ENCODE peak calls at places on chromosome 20, in nine cellular contexts. Q is stimulated activated CD8-positive, alpha-beta memory T cell treated with anti-CD3 and anti-CD28 coated beads, Interleukin-15, amount 100 ng/mL, for 48 hours; D is globus pallidus; O is activated CD8-positive, alpha-beta T cell treated with anti-CD3 and anti-CD28 coated beads, Interleukin-2, amount 10 ng/mL, durations not matched to agents 7 days and 5 days; V is GM13976; M is lower lobe of right lung; T is non-pigmented ciliary epithelial cell; J is sigmoid colon; W is activated CD4-positive, alpha-beta T cell treated with anti-CD3 and anti-CD28 coated beads, Interleukin-2, amount 50 U/mL, for 48 hours. G is an unnamed sample.

GRCh38 chr20:38633577-38634093 is 32.0 kb downstream of the ARHGAP40 start:
- DNase-seq in W (peak), O (peak), D (peak), M (peak), V (peak), T (no peak), J (no peak), Q (peak), G (peak)

GRCh38 chr20:39885975-39886649 is 802.9 kb downstream of the MAFB start:
- DNase-seq in T (peak), W (peak), D (peak), J (peak), Q (no peak), O (peak), M (peak), V (peak), G (peak)

GRCh38 chr20:10369723-10370090 is 64.3 kb downstream of the MKKS start:
- DNase-seq in D (no peak), J (no peak), T (no peak), M (no peak), V (no peak), Q (no peak), O (no peak), W (no peak), G (no peak)

GRCh38 chr20:25041813-25042530 is 16.0 kb downstream of the ACSS1 start:
- DNase-seq in W (no peak), D (no peak), J (no peak), M (peak), T (no peak), O (no peak), Q (no peak), V (no peak), G (no peak)

GRCh38 chr20:11246251-11246775 is 572.5 kb upstream of the JAG1 start:
- DNase-seq in T (no peak), O (no peak), M (no peak), Q (no peak), W (no peak), J (no peak), V (no peak), D (no peak), G (peak)

GRCh38 chr20:17849901-17850673 is 118.5 kb downstream of the SNX5 start:
- DNase-seq in O (no peak), M (peak), T (peak), Q (no peak), V (no peak), W (no peak), D (no peak), J (peak), G (no peak)

GRCh38 chr20:56483970-56484369 is 15.5 kb downstream of the RTF2 start:
- DNase-seq in D (peak), V (no peak), J (no peak), W (no peak), O (no peak), M (no peak), Q (no peak), T (no peak), G (no peak)

GRCh38 chr20:57650266-57650665 is 30.0 kb upstream of the ZBP1 start:
- DNase-seq in Q (no peak), D (no peak), O (no peak), V (no peak), T (no peak), W (no peak), M (peak), J (no peak), G (no peak)

GRCh38 chr20:32215147-32215546 is 7.5 kb downstream of the POFUT1 start:
- DNase-seq in D (no peak), W (no peak), J (no peak), Q (no peak), T (no peak), M (no peak), O (no peak), V (no peak), G (no peak)

GRCh38 chr20:45823949-45824835 is 2.9 kb downstream of the TNNC2 start:
- DNase-seq in V (peak), D (no peak), J (peak), O (peak), Q (peak), W (peak), T (no peak), M (peak), G (no peak)

GRCh38 chr20:59031326-59032022 is 661 bp downstream of the ATP5F1E start:
- DNase-seq in D (no peak), T (no peak), Q (no peak), O (peak), M (no peak), W (peak), V (no peak), J (no peak), G (peak)

GRCh38 chr20:49572857-49573256 is 4.9 kb upstream of the PTGIS start:
- DNase-seq in T (no peak), M (no peak), D (no peak), Q (no peak), V (no peak), O (no peak), W (no peak), J (peak), G (peak)

GRCh38 chr20:6663751-6664388 is 103.6 kb upstream of the BMP2 start:
- DNase-seq in D (no peak), V (no peak), Q (no peak), T (no peak), M (no peak), J (no peak), W (no peak), O (no peak), G (no peak)

GRCh38 chr20:42530855-42531674 is 658.6 kb downstream of the PTPRT start:
- DNase-seq in W (peak), V (peak), D (peak), O (no peak), J (no peak), M (no peak), Q (no peak), T (no peak), G (peak)

GRCh38 chr20:50820515-50821256 is 25.8 kb downstream of the BCAS4 start:
- DNase-seq in Q (no peak), D (no peak), W (no peak), M (no peak), O (no peak), V (no peak), J (no peak), T (no peak), G (no peak)

GRCh38 chr20:33896509-33896908 is 85.4 kb downstream of the CHMP4B start:
- DNase-seq in O (no peak), M (no peak), V (no peak), D (no peak), J (no peak), Q (no peak), T (peak), W (no peak), G (no peak)

GRCh38 chr20:49888341-49889244 is 26.7 kb downstream of the SPATA2 start:
- DNase-seq in M (no peak), T (no peak), W (peak), D (peak), V (peak), O (peak), Q (peak), J (peak), G (peak)

GRCh38 chr20:41848180-41848579 is 230.0 kb upstream of the CHD6 start:
- DNase-seq in Q (no peak), J (no peak), W (no peak), M (no peak), D (no peak), O (no peak), V (no peak), T (no peak), G (no peak)

GRCh38 chr20:38920851-38921250 is 5.4 kb upstream of the FAM83D start:
- DNase-seq in Q (no peak), W (no peak), V (no peak), M (no peak), D (no peak), J (no peak), O (no peak), T (no peak), G (no peak)

GRCh38 chr20:32316667-32317066 is 39.2 kb downstream of the KIF3B start:
- DNase-seq in D (no peak), V (no peak), T (no peak), J (no peak), O (no peak), M (no peak), W (no peak), Q (no peak), G (no peak)

GRCh38 chr20:59390437-59390836 is 90.0 kb downstream of the EDN3 start:
- DNase-seq in D (no peak), J (no peak), Q (no peak), M (no peak), W (no peak), V (no peak), T (no peak), O (no peak), G (no peak)

GRCh38 chr20:33499347-33499746 is 9.5 kb downstream of the CBFA2T2 start:
- DNase-seq in T (no peak), M (no peak), D (no peak), Q (no peak), J (no peak), W (no peak), V (peak), O (no peak), G (no peak)

GRCh38 chr20:5410450-5410849 is 93.7 kb upstream of the PROKR2 start:
- DNase-seq in W (no peak), T (no peak), Q (no peak), D (no peak), J (no peak), M (no peak), V (no peak), O (no peak), G (no peak)

GRCh38 chr20:18388860-18389259 is 78.0 kb downstream of the DZANK1 start:
- DNase-seq in W (no peak), J (no peak), V (no peak), Q (no peak), T (peak), M (no peak), O (no peak), D (no peak), G (no peak)

GRCh38 chr20:19977373-19977770 is 39.8 kb upstream of the NAA20 start:
- DNase-seq in Q (no peak), W (no peak), J (no peak), O (no peak), T (no peak), D (no peak), M (no peak), V (no peak), G (no peak)

GRCh38 chr20:25316506-25317190 is 68.8 kb downstream of the PYGB start:
- DNase-seq in J (peak), M (peak), W (no peak), T (no peak), V (no peak), D (no peak), Q (no peak), O (no peak), G (no peak)

GRCh38 chr20:32511358-32512046 is 73.6 kb downstream of the NOL4L start:
- DNase-seq in D (no peak), W (no peak), T (no peak), O (no peak), V (no peak), Q (no peak), J (no peak), M (no peak), G (no peak)

GRCh38 chr20:50418890-50419642 is 91.1 kb upstream of the PTPN1 start:
- DNase-seq in Q (no peak), D (no peak), O (no peak), J (peak), W (no peak), M (peak), T (no peak), V (no peak), G (no peak)

GRCh38 chr20:41956316-41957050 is 338.3 kb upstream of the CHD6 start:
- DNase-seq in M (no peak), W (no peak), D (no peak), T (no peak), J (no peak), O (no peak), V (no peak), Q (no peak), G (peak)

GRCh38 chr20:4957939-4958362 is 43.4 kb downstream of the SLC23A2 start:
- DNase-seq in O (no peak), W (no peak), T (peak), M (no peak), Q (no peak), V (no peak), J (no peak), D (no peak), G (no peak)

GRCh38 chr20:20904171-20904831 is 191.9 kb upstream of the RALGAPA2 start:
- DNase-seq in V (no peak), J (no peak), T (no peak), M (no peak), Q (no peak), O (no peak), W (no peak), D (no peak), G (no peak)

GRCh38 chr20:48804300-48804980 is 23.4 kb downstream of the PREX1 start:
- DNase-seq in J (no peak), M (no peak), Q (no peak), V (no peak), D (no peak), O (no peak), W (no peak), T (no peak), G (no peak)

GRCh38 chr20:58584051-58584824 is 66.8 kb upstream of the STX16 start:
- DNase-seq in D (no peak), O (no peak), V (no peak), M (no peak), J (peak), Q (no peak), W (no peak), T (no peak), G (no peak)

GRCh38 chr20:14288341-14289330 is 48.8 kb downstream of the FLRT3 start:
- DNase-seq in V (no peak), O (no peak), M (no peak), T (peak), W (no peak), D (no peak), Q (no peak), J (no peak), G (no peak)